ENCODE peak calls at places on chromosome 19, in five cellular contexts. H, F, U, V and R are unnamed samples.
A peak's percentile ranks its signal among the peaks of the same experiment; 100 is the strongest.

GRCh38 chr19:3284759-3285646 is 60.5 kb downstream of the CELF5 start:
- DNase-seq in H (peak; percentile 58), F (peak; percentile 78), U (peak; percentile 64), V (peak; percentile 50), R (no peak)

GRCh38 chr19:36032251-36033104 is at the start of gene CLIP3:
- DNase-seq in H (peak; percentile 30), F (peak; percentile 25), U (peak; percentile 40), V (peak; percentile 72), R (peak; percentile 70)

GRCh38 chr19:10289836-10290438 is at the start of gene ICAM5:
- DNase-seq in H (no peak), F (no peak), U (no peak), V (no peak), R (no peak)

GRCh38 chr19:10086904-10087256 is 763 bp downstream of the SHFL start:
- DNase-seq in H (no peak), F (no peak), U (no peak), V (no peak), R (no peak)

GRCh38 chr19:17777840-17778620 is 16.9 kb upstream of the B3GNT3 start:
- DNase-seq in H (peak; percentile 12), F (peak; percentile 73), U (peak; percentile 11), V (peak; percentile 50), R (peak; percentile 54)

GRCh38 chr19:34974631-34975030 is 10.6 kb upstream of the ZNF792 start:
- DNase-seq in H (no peak), F (no peak), U (no peak), V (no peak), R (no peak)

GRCh38 chr19:12112701-12113100 is 27.4 kb downstream of the ZNF20 start:
- DNase-seq in H (no peak), F (no peak), U (no peak), V (no peak), R (no peak)

GRCh38 chr19:36136975-36137686 is 2.7 kb upstream of the CAPNS1 start:
- DNase-seq in H (no peak), F (peak; percentile 90), U (no peak), V (no peak), R (peak; percentile 63)

GRCh38 chr19:6264077-6264445 is 15.7 kb downstream of the MLLT1 start:
- DNase-seq in H (no peak), F (no peak), U (no peak), V (no peak), R (no peak)

GRCh38 chr19:40691421-40692211 is 1.2 kb upstream of the NUMBL start:
- DNase-seq in H (no peak), F (no peak), U (no peak), V (no peak), R (no peak)

GRCh38 chr19:4083677-4084546 is 17.2 kb upstream of the ZBTB7A start:
- DNase-seq in H (peak; percentile 38), F (peak; percentile 27), U (no peak), V (no peak), R (peak; percentile 50)

GRCh38 chr19:1259206-1259872 is 9.8 kb upstream of the CIRBP start:
- DNase-seq in H (peak; percentile 75), F (peak; percentile 85), U (no peak), V (no peak), R (peak; percentile 85)

GRCh38 chr19:11091343-11092153 is 2.3 kb downstream of the LDLR start:
- DNase-seq in H (peak; percentile 57), F (peak; percentile 98), U (peak; percentile 7), V (no peak), R (peak; percentile 66)

GRCh38 chr19:33370783-33371182 is 2.7 kb upstream of the CEBPG start:
- DNase-seq in H (no peak), F (no peak), U (no peak), V (no peak), R (no peak)

GRCh38 chr19:31436121-31436776 is 87.0 kb upstream of the TSHZ3 start:
- DNase-seq in H (no peak), F (no peak), U (no peak), V (no peak), R (no peak)

GRCh38 chr19:50311723-50312635 is 17.2 kb downstream of the KCNC3 start:
- DNase-seq in H (no peak), F (peak; percentile 27), U (peak; percentile 16), V (peak; percentile 52), R (no peak)

GRCh38 chr19:7618366-7618765 is 11.0 kb downstream of the XAB2 start:
- DNase-seq in H (no peak), F (peak; percentile 47), U (no peak), V (no peak), R (no peak)

GRCh38 chr19:17358395-17358794 is 18.7 kb downstream of the PLVAP start:
- DNase-seq in H (no peak), F (no peak), U (no peak), V (no peak), R (no peak)

GRCh38 chr19:30209617-30210600 is 162.3 kb upstream of the ZNF536 start:
- DNase-seq in H (no peak), F (no peak), U (no peak), V (no peak), R (no peak)

GRCh38 chr19:35115538-35115951 is at the start of gene FXYD3:
- DNase-seq in H (no peak), F (no peak), U (no peak), V (no peak), R (no peak)